ENCODE peak calls at places on chromosomes 5 and 9, in six cellular contexts. One of them, this sample, is unnamed.

GRCh38 chr9:124013263-124014211 is 2.0 kb downstream of the LHX2 start:
- DNase-seq in mesendoderm: peak
- DNase-seq in H9: peak
- DNase-seq in neuronal stem cell: no peak
- DNase-seq in mesenchymal stem cell: no peak
- DNase-seq in IMR-90: no peak
- DNase-seq in this sample: no peak

GRCh38 chr9:24844217-24844616 is 298.5 kb upstream of the IZUMO3 start:
- DNase-seq in mesendoderm: no peak
- DNase-seq in H9: no peak
- DNase-seq in neuronal stem cell: no peak
- DNase-seq in mesenchymal stem cell: no peak
- DNase-seq in IMR-90: no peak
- DNase-seq in this sample: no peak

GRCh38 chr5:139912804-139913203 is 117.2 kb downstream of the PSD2 start:
- DNase-seq in mesendoderm: no peak
- DNase-seq in H9: no peak
- DNase-seq in neuronal stem cell: no peak
- DNase-seq in mesenchymal stem cell: no peak
- DNase-seq in IMR-90: no peak
- DNase-seq in this sample: no peak

GRCh38 chr9:132214027-132214622 is 52.3 kb downstream of the NTNG2 start:
- DNase-seq in mesendoderm: peak
- DNase-seq in H9: peak
- DNase-seq in neuronal stem cell: no peak
- DNase-seq in mesenchymal stem cell: peak
- DNase-seq in IMR-90: peak
- DNase-seq in this sample: peak

GRCh38 chr9:96719538-96720315 is 58.2 kb downstream of the ZNF510 start:
- DNase-seq in mesendoderm: no peak
- DNase-seq in H9: no peak
- DNase-seq in neuronal stem cell: no peak
- DNase-seq in mesenchymal stem cell: no peak
- DNase-seq in IMR-90: no peak
- DNase-seq in this sample: no peak

GRCh38 chr5:125575561-125576504 is 829.4 kb upstream of the ZNF608 start:
- DNase-seq in mesendoderm: peak
- DNase-seq in H9: peak
- DNase-seq in neuronal stem cell: peak
- DNase-seq in mesenchymal stem cell: peak
- DNase-seq in IMR-90: no peak
- DNase-seq in this sample: no peak

GRCh38 chr5:146828385-146828784 is 50.2 kb downstream of the PPP2R2B start:
- DNase-seq in mesendoderm: no peak
- DNase-seq in H9: no peak
- DNase-seq in neuronal stem cell: no peak
- DNase-seq in mesenchymal stem cell: peak
- DNase-seq in IMR-90: no peak
- DNase-seq in this sample: peak

GRCh38 chr5:159581502-159582249 is 251.4 kb upstream of the IL12B start:
- DNase-seq in mesendoderm: peak
- DNase-seq in H9: no peak
- DNase-seq in neuronal stem cell: no peak
- DNase-seq in mesenchymal stem cell: peak
- DNase-seq in IMR-90: peak
- DNase-seq in this sample: no peak

GRCh38 chr9:94164756-94165549 is 80.7 kb downstream of the PTPDC1 start:
- DNase-seq in mesendoderm: no peak
- DNase-seq in H9: no peak
- DNase-seq in neuronal stem cell: no peak
- DNase-seq in mesenchymal stem cell: no peak
- DNase-seq in IMR-90: no peak
- DNase-seq in this sample: no peak

GRCh38 chr5:141478321-141478945 is 2.7 kb downstream of the PCDHGC3 start:
- DNase-seq in mesendoderm: peak
- DNase-seq in H9: peak
- DNase-seq in neuronal stem cell: no peak
- DNase-seq in mesenchymal stem cell: no peak
- DNase-seq in IMR-90: peak
- DNase-seq in this sample: peak

GRCh38 chr5:75736273-75736672 is 19.0 kb upstream of the POC5 start:
- DNase-seq in mesendoderm: no peak
- DNase-seq in H9: no peak
- DNase-seq in neuronal stem cell: no peak
- DNase-seq in mesenchymal stem cell: no peak
- DNase-seq in IMR-90: no peak
- DNase-seq in this sample: no peak

GRCh38 chr5:14187660-14188059 is 44.5 kb downstream of the TRIO start:
- DNase-seq in mesendoderm: no peak
- DNase-seq in H9: no peak
- DNase-seq in neuronal stem cell: no peak
- DNase-seq in mesenchymal stem cell: no peak
- DNase-seq in IMR-90: no peak
- DNase-seq in this sample: no peak

GRCh38 chr9:5577225-5577624 is 51.7 kb upstream of the RIC1 start:
- DNase-seq in mesendoderm: no peak
- DNase-seq in H9: no peak
- DNase-seq in neuronal stem cell: no peak
- DNase-seq in mesenchymal stem cell: no peak
- DNase-seq in IMR-90: no peak
- DNase-seq in this sample: no peak

GRCh38 chr9:95757026-95757425 is 118.5 kb upstream of the ERCC6L2 start:
- DNase-seq in mesendoderm: no peak
- DNase-seq in H9: no peak
- DNase-seq in neuronal stem cell: no peak
- DNase-seq in mesenchymal stem cell: peak
- DNase-seq in IMR-90: peak
- DNase-seq in this sample: no peak

GRCh38 chr5:153900703-153901395 is 137.9 kb downstream of the FAM114A2 start:
- DNase-seq in mesendoderm: no peak
- DNase-seq in H9: no peak
- DNase-seq in neuronal stem cell: no peak
- DNase-seq in mesenchymal stem cell: peak
- DNase-seq in IMR-90: peak
- DNase-seq in this sample: peak

GRCh38 chr5:15797116-15797515 is 297.1 kb downstream of the FBXL7 start:
- DNase-seq in mesendoderm: no peak
- DNase-seq in H9: no peak
- DNase-seq in neuronal stem cell: no peak
- DNase-seq in mesenchymal stem cell: no peak
- DNase-seq in IMR-90: no peak
- DNase-seq in this sample: no peak

GRCh38 chr5:180629703-180630382 is 19.6 kb downstream of the FLT4 start:
- DNase-seq in mesendoderm: no peak
- DNase-seq in H9: no peak
- DNase-seq in neuronal stem cell: no peak
- DNase-seq in mesenchymal stem cell: no peak
- DNase-seq in IMR-90: no peak
- DNase-seq in this sample: no peak

GRCh38 chr9:35811364-35812024 is 568 bp downstream of the SPAG8 start:
- DNase-seq in mesendoderm: no peak
- DNase-seq in H9: no peak
- DNase-seq in neuronal stem cell: no peak
- DNase-seq in mesenchymal stem cell: no peak
- DNase-seq in IMR-90: no peak
- DNase-seq in this sample: no peak

GRCh38 chr9:2066312-2067273 is 51.4 kb downstream of the SMARCA2 start:
- DNase-seq in mesendoderm: peak
- DNase-seq in H9: no peak
- DNase-seq in neuronal stem cell: no peak
- DNase-seq in mesenchymal stem cell: peak
- DNase-seq in IMR-90: peak
- DNase-seq in this sample: peak

GRCh38 chr9:93304574-93305496 is 120.9 kb downstream of the WNK2 start:
- DNase-seq in mesendoderm: peak
- DNase-seq in H9: peak
- DNase-seq in neuronal stem cell: peak
- DNase-seq in mesenchymal stem cell: peak
- DNase-seq in IMR-90: peak
- DNase-seq in this sample: peak

GRCh38 chr5:136084698-136085097 is 47.9 kb upstream of the SMAD5 start:
- DNase-seq in mesendoderm: no peak
- DNase-seq in H9: no peak
- DNase-seq in neuronal stem cell: no peak
- DNase-seq in mesenchymal stem cell: no peak
- DNase-seq in IMR-90: no peak
- DNase-seq in this sample: no peak
- H3K4ac ChIP-seq in mesendoderm: no peak
- H3K4ac ChIP-seq in H9: no peak
- H3K4ac ChIP-seq in neuronal stem cell: no peak
- H3K4ac ChIP-seq in mesenchymal stem cell: no peak
- H3K4ac ChIP-seq in IMR-90: no peak
- H3K4ac ChIP-seq in this sample: no peak

GRCh38 chr5:2739360-2740050 is 12.0 kb downstream of the IRX2 start:
- DNase-seq in mesendoderm: peak
- DNase-seq in H9: peak
- DNase-seq in neuronal stem cell: no peak
- DNase-seq in mesenchymal stem cell: no peak
- DNase-seq in IMR-90: no peak
- DNase-seq in this sample: no peak
- H4K8ac ChIP-seq in mesendoderm: no peak
- H4K8ac ChIP-seq in H9: no peak
- H4K8ac ChIP-seq in neuronal stem cell: no peak
- H4K8ac ChIP-seq in mesenchymal stem cell: no peak
- H4K8ac ChIP-seq in IMR-90: no peak
- H4K8ac ChIP-seq in this sample: no peak

GRCh38 chr5:172417983-172418630 is 36.2 kb downstream of the SH3PXD2B start:
- DNase-seq in mesendoderm: no peak
- DNase-seq in H9: no peak
- DNase-seq in neuronal stem cell: no peak
- DNase-seq in mesenchymal stem cell: peak
- DNase-seq in IMR-90: peak
- DNase-seq in this sample: peak

GRCh38 chr5:172414618-172415599 is 39.4 kb downstream of the SH3PXD2B start:
- DNase-seq in mesendoderm: no peak
- DNase-seq in H9: no peak
- DNase-seq in neuronal stem cell: no peak
- DNase-seq in mesenchymal stem cell: no peak
- DNase-seq in IMR-90: no peak
- DNase-seq in this sample: no peak

GRCh38 chr5:172413601-172414000 is 40.7 kb downstream of the SH3PXD2B start:
- DNase-seq in mesendoderm: no peak
- DNase-seq in H9: no peak
- DNase-seq in neuronal stem cell: no peak
- DNase-seq in mesenchymal stem cell: no peak
- DNase-seq in IMR-90: no peak
- DNase-seq in this sample: no peak

GRCh38 chr5:172417130-172417802 is 37.1 kb downstream of the SH3PXD2B start:
- DNase-seq in mesendoderm: no peak
- DNase-seq in H9: no peak
- DNase-seq in neuronal stem cell: no peak
- DNase-seq in mesenchymal stem cell: no peak
- DNase-seq in IMR-90: no peak
- DNase-seq in this sample: no peak

DNA sequence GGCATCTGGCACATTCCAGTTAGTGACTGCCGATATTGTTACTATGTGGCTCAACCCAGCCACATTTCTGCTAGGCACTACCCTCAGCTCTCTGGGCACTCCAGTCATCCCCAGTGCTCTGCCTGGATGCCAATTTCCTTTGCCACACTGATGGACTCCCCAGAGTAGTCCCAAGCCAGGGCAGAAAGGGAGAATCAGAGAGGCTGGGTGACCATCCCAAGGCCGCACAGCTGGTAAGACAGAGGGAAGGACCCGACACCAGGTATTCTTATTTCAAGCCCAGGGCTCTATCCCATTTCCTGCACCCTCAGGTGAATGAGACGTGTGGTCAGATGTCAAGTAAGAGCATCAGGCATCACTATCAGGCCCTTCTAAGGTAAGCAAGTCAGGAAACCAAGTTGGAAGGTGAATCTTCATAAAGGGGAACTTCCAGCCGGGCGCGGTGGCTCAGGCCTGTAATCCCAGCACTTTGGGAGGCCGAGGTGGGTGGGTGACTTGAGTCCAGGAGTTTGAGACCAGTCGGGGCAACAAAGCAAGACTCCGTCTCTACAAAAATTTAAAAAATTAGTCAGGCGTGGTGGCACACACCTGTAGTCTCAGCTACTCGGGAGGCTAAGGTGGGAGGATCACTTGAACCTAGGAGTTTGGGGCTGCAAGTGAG is 38.6 kb downstream of the SH3PXD2B start:
- DNase-seq in mesendoderm: no peak
- DNase-seq in H9: no peak
- DNase-seq in neuronal stem cell: no peak
- DNase-seq in mesenchymal stem cell: no peak
- DNase-seq in IMR-90: no peak
- DNase-seq in this sample: no peak
- H3K27ac ChIP-seq in mesendoderm: no peak
- H3K27ac ChIP-seq in H9: no peak
- H3K27ac ChIP-seq in neuronal stem cell: no peak
- H3K27ac ChIP-seq in mesenchymal stem cell: no peak
- H3K27ac ChIP-seq in IMR-90: no peak
- H3K27ac ChIP-seq in this sample: no peak

GRCh38 chr5:157893611-157894010 is 34.7 kb upstream of the CLINT1 start:
- DNase-seq in mesendoderm: no peak
- DNase-seq in H9: no peak
- DNase-seq in neuronal stem cell: no peak
- DNase-seq in mesenchymal stem cell: no peak
- DNase-seq in IMR-90: no peak
- DNase-seq in this sample: no peak

GRCh38 chr5:157892974-157893373 is 34.0 kb upstream of the CLINT1 start:
- DNase-seq in mesendoderm: no peak
- DNase-seq in H9: no peak
- DNase-seq in neuronal stem cell: no peak
- DNase-seq in mesenchymal stem cell: no peak
- DNase-seq in IMR-90: no peak
- DNase-seq in this sample: peak

GRCh38 chr5:157888814-157889532 is 30.0 kb upstream of the CLINT1 start:
- DNase-seq in mesendoderm: no peak
- DNase-seq in H9: no peak
- DNase-seq in neuronal stem cell: no peak
- DNase-seq in mesenchymal stem cell: no peak
- DNase-seq in IMR-90: no peak
- DNase-seq in this sample: no peak

GRCh38 chr5:157886796-157887380 is 27.9 kb upstream of the CLINT1 start:
- DNase-seq in mesendoderm: no peak
- DNase-seq in H9: no peak
- DNase-seq in neuronal stem cell: no peak
- DNase-seq in mesenchymal stem cell: no peak
- DNase-seq in IMR-90: no peak
- DNase-seq in this sample: no peak

DNA sequence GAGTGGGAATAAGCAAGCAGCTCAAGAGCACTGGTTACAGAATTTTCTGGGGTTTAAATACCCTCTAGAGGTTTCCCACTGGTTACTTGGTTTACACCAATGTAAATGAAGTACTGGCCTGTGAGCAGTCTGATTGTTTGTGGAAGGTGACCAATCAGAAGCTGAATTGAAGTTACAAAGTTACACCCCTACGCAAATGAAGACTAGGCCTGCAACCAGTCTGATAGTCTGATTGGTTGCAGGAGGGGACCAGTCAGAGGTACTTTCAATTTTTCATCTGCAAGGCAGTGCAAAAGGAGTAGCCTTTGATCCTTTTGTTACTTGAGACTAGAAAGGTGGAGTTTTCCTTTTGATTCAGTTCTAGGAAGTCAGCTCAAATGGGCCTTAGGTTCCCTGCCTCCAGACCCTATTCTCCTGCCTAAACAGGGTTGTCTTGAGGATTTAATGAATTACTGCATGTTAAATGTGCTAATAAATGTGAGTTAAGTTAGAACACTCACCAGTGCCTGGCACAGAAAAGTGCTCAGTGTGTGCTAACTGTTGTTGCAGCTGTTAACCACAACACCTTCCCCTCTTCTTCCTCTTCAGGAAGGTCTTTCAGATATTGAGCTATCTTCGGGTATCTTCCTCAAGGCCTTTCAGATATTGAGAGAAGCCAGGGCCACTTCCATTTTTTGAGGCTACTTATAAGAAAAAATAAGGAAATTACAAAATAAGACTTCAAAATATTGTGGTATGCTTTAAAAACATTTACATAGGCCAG is 32.1 kb upstream of the CLINT1 start:
- DNase-seq in mesendoderm: peak
- DNase-seq in H9: no peak
- DNase-seq in neuronal stem cell: no peak
- DNase-seq in mesenchymal stem cell: no peak
- DNase-seq in IMR-90: peak
- DNase-seq in this sample: no peak
- H3K4ac ChIP-seq in mesendoderm: no peak
- H3K4ac ChIP-seq in H9: no peak
- H3K4ac ChIP-seq in neuronal stem cell: no peak
- H3K4ac ChIP-seq in mesenchymal stem cell: no peak
- H3K4ac ChIP-seq in IMR-90: no peak
- H3K4ac ChIP-seq in this sample: no peak